ENCODE peak calls at places on chromosome 4, in eight cellular contexts. One of them, this sample, is unnamed.

GRCh38 chr4:41448935-41449334 is 89.0 kb upstream of the LIMCH1 start:
- DNase-seq in foreskin fibroblast: peak
- DNase-seq in CD4-positive, alpha-beta T cell: no peak
- DNase-seq in WTC11: no peak
- DNase-seq in astrocyte of the cerebellum: no peak
- DNase-seq in heart left ventricle: no peak
- DNase-seq in tibial artery: peak
- DNase-seq in stomach: no peak
- DNase-seq in this sample: no peak

GRCh38 chr4:153573881-153574807 is 108.0 kb downstream of the TMEM131L start:
- DNase-seq in WTC11: no peak
- DNase-seq in heart left ventricle: peak
- DNase-seq in CD4-positive, alpha-beta T cell: peak
- DNase-seq in tibial artery: peak
- DNase-seq in foreskin fibroblast: peak
- DNase-seq in astrocyte of the cerebellum: peak
- DNase-seq in stomach: peak
- DNase-seq in this sample: peak

GRCh38 chr4:184649971-184650855 is 675 bp downstream of the PRIMPOL start:
- DNase-seq in tibial artery: peak
- DNase-seq in stomach: no peak
- DNase-seq in CD4-positive, alpha-beta T cell: no peak
- DNase-seq in astrocyte of the cerebellum: no peak
- DNase-seq in foreskin fibroblast: peak
- DNase-seq in heart left ventricle: no peak
- DNase-seq in WTC11: no peak
- DNase-seq in this sample: no peak

GRCh38 chr4:67566335-67566734 is 7.8 kb downstream of the STAP1 start:
- DNase-seq in stomach: no peak
- DNase-seq in WTC11: no peak
- DNase-seq in CD4-positive, alpha-beta T cell: no peak
- DNase-seq in astrocyte of the cerebellum: no peak
- DNase-seq in foreskin fibroblast: no peak
- DNase-seq in heart left ventricle: no peak
- DNase-seq in tibial artery: no peak
- DNase-seq in this sample: no peak

GRCh38 chr4:9870165-9870564 is 88.7 kb downstream of the DRD5 start:
- DNase-seq in heart left ventricle: no peak
- DNase-seq in astrocyte of the cerebellum: no peak
- DNase-seq in stomach: no peak
- DNase-seq in foreskin fibroblast: no peak
- DNase-seq in CD4-positive, alpha-beta T cell: no peak
- DNase-seq in tibial artery: no peak
- DNase-seq in WTC11: no peak
- DNase-seq in this sample: no peak

GRCh38 chr4:109067509-109068205 is 234.8 kb downstream of the COL25A1 start:
- DNase-seq in heart left ventricle: no peak
- DNase-seq in WTC11: no peak
- DNase-seq in tibial artery: peak
- DNase-seq in stomach: no peak
- DNase-seq in CD4-positive, alpha-beta T cell: no peak
- DNase-seq in foreskin fibroblast: peak
- DNase-seq in astrocyte of the cerebellum: no peak
- DNase-seq in this sample: no peak

GRCh38 chr4:21554510-21554909 is 394.1 kb downstream of the KCNIP4 start:
- DNase-seq in CD4-positive, alpha-beta T cell: no peak
- DNase-seq in foreskin fibroblast: no peak
- DNase-seq in WTC11: no peak
- DNase-seq in astrocyte of the cerebellum: no peak
- DNase-seq in tibial artery: no peak
- DNase-seq in stomach: no peak
- DNase-seq in heart left ventricle: no peak
- DNase-seq in this sample: no peak

GRCh38 chr4:44351069-44351468 is 97.5 kb downstream of the KCTD8 start:
- DNase-seq in heart left ventricle: no peak
- DNase-seq in WTC11: no peak
- DNase-seq in CD4-positive, alpha-beta T cell: no peak
- DNase-seq in astrocyte of the cerebellum: no peak
- DNase-seq in stomach: no peak
- DNase-seq in foreskin fibroblast: no peak
- DNase-seq in tibial artery: no peak
- DNase-seq in this sample: no peak

GRCh38 chr4:68655764-68656444 is 14.5 kb downstream of the UGT2B15 start:
- DNase-seq in heart left ventricle: no peak
- DNase-seq in astrocyte of the cerebellum: no peak
- DNase-seq in foreskin fibroblast: no peak
- DNase-seq in tibial artery: no peak
- DNase-seq in stomach: no peak
- DNase-seq in WTC11: no peak
- DNase-seq in CD4-positive, alpha-beta T cell: no peak
- DNase-seq in this sample: no peak

GRCh38 chr4:143653031-143653430 is 47.4 kb downstream of the FREM3 start:
- DNase-seq in CD4-positive, alpha-beta T cell: no peak
- DNase-seq in astrocyte of the cerebellum: peak
- DNase-seq in stomach: no peak
- DNase-seq in WTC11: no peak
- DNase-seq in foreskin fibroblast: no peak
- DNase-seq in tibial artery: no peak
- DNase-seq in heart left ventricle: no peak
- DNase-seq in this sample: no peak

GRCh38 chr4:19776929-19777328 is 474.8 kb upstream of the SLIT2 start:
- DNase-seq in stomach: no peak
- DNase-seq in heart left ventricle: no peak
- DNase-seq in WTC11: no peak
- DNase-seq in tibial artery: no peak
- DNase-seq in CD4-positive, alpha-beta T cell: no peak
- DNase-seq in astrocyte of the cerebellum: no peak
- DNase-seq in foreskin fibroblast: no peak
- DNase-seq in this sample: no peak

GRCh38 chr4:52015366-52015765 is 4.8 kb downstream of the LRRC66 start:
- DNase-seq in foreskin fibroblast: no peak
- DNase-seq in WTC11: no peak
- DNase-seq in astrocyte of the cerebellum: no peak
- DNase-seq in tibial artery: no peak
- DNase-seq in heart left ventricle: no peak
- DNase-seq in CD4-positive, alpha-beta T cell: no peak
- DNase-seq in stomach: no peak
- DNase-seq in this sample: no peak

GRCh38 chr4:128571747-128572146 is 237.8 kb upstream of the JADE1 start:
- DNase-seq in astrocyte of the cerebellum: peak
- DNase-seq in WTC11: no peak
- DNase-seq in CD4-positive, alpha-beta T cell: no peak
- DNase-seq in foreskin fibroblast: peak
- DNase-seq in heart left ventricle: no peak
- DNase-seq in stomach: no peak
- DNase-seq in tibial artery: peak
- DNase-seq in this sample: no peak

GRCh38 chr4:159060161-159060560 is 42.7 kb upstream of the RAPGEF2 start:
- DNase-seq in CD4-positive, alpha-beta T cell: no peak
- DNase-seq in foreskin fibroblast: no peak
- DNase-seq in stomach: no peak
- DNase-seq in WTC11: no peak
- DNase-seq in tibial artery: no peak
- DNase-seq in heart left ventricle: no peak
- DNase-seq in astrocyte of the cerebellum: no peak
- DNase-seq in this sample: no peak

GRCh38 chr4:2256781-2257191 is 5.1 kb downstream of the MXD4 start:
- DNase-seq in foreskin fibroblast: no peak
- DNase-seq in astrocyte of the cerebellum: no peak
- DNase-seq in tibial artery: peak
- DNase-seq in stomach: peak
- DNase-seq in WTC11: no peak
- DNase-seq in CD4-positive, alpha-beta T cell: no peak
- DNase-seq in heart left ventricle: peak
- DNase-seq in this sample: no peak

GRCh38 chr4:55169352-55169959 is 44.1 kb upstream of the KDR start:
- DNase-seq in WTC11: peak
- DNase-seq in stomach: peak
- DNase-seq in tibial artery: no peak
- DNase-seq in heart left ventricle: no peak
- DNase-seq in CD4-positive, alpha-beta T cell: no peak
- DNase-seq in foreskin fibroblast: no peak
- DNase-seq in astrocyte of the cerebellum: no peak
- DNase-seq in this sample: no peak

GRCh38 chr4:14990484-14990883 is 11.8 kb upstream of the CPEB2 start:
- DNase-seq in foreskin fibroblast: no peak
- DNase-seq in CD4-positive, alpha-beta T cell: no peak
- DNase-seq in heart left ventricle: no peak
- DNase-seq in WTC11: no peak
- DNase-seq in tibial artery: no peak
- DNase-seq in stomach: no peak
- DNase-seq in astrocyte of the cerebellum: no peak
- DNase-seq in this sample: no peak

GRCh38 chr4:14985843-14986242 is 16.4 kb upstream of the CPEB2 start:
- DNase-seq in astrocyte of the cerebellum: no peak
- DNase-seq in stomach: no peak
- DNase-seq in WTC11: no peak
- DNase-seq in tibial artery: no peak
- DNase-seq in heart left ventricle: no peak
- DNase-seq in foreskin fibroblast: no peak
- DNase-seq in CD4-positive, alpha-beta T cell: no peak
- DNase-seq in this sample: no peak

GRCh38 chr4:14985161-14985560 is 17.1 kb upstream of the CPEB2 start:
- DNase-seq in stomach: no peak
- DNase-seq in WTC11: no peak
- DNase-seq in foreskin fibroblast: no peak
- DNase-seq in tibial artery: no peak
- DNase-seq in astrocyte of the cerebellum: no peak
- DNase-seq in heart left ventricle: no peak
- DNase-seq in CD4-positive, alpha-beta T cell: no peak
- DNase-seq in this sample: no peak

GRCh38 chr4:14984452-14984851 is 17.8 kb upstream of the CPEB2 start:
- DNase-seq in tibial artery: no peak
- DNase-seq in CD4-positive, alpha-beta T cell: no peak
- DNase-seq in stomach: no peak
- DNase-seq in WTC11: no peak
- DNase-seq in heart left ventricle: no peak
- DNase-seq in astrocyte of the cerebellum: no peak
- DNase-seq in foreskin fibroblast: no peak
- DNase-seq in this sample: no peak

GRCh38 chr4:14987054-14987453 is 15.2 kb upstream of the CPEB2 start:
- DNase-seq in astrocyte of the cerebellum: no peak
- DNase-seq in foreskin fibroblast: no peak
- DNase-seq in heart left ventricle: no peak
- DNase-seq in WTC11: no peak
- DNase-seq in tibial artery: no peak
- DNase-seq in CD4-positive, alpha-beta T cell: no peak
- DNase-seq in stomach: no peak
- DNase-seq in this sample: no peak
- TF ChIP-seq CTCF in astrocyte of the cerebellum: no peak
- TF ChIP-seq CTCF in foreskin fibroblast: no peak
- TF ChIP-seq CTCF in heart left ventricle: no peak
- TF ChIP-seq CTCF in WTC11: no peak
- TF ChIP-seq CTCF in tibial artery: no peak
- TF ChIP-seq CTCF in CD4-positive, alpha-beta T cell: no peak
- TF ChIP-seq CTCF in stomach: no peak
- TF ChIP-seq CTCF in this sample: no peak

GRCh38 chr4:169484485-169484884 is 127.9 kb downstream of the NEK1 start:
- DNase-seq in CD4-positive, alpha-beta T cell: no peak
- DNase-seq in WTC11: no peak
- DNase-seq in heart left ventricle: no peak
- DNase-seq in astrocyte of the cerebellum: peak
- DNase-seq in tibial artery: no peak
- DNase-seq in foreskin fibroblast: no peak
- DNase-seq in stomach: no peak
- DNase-seq in this sample: no peak
- TF ChIP-seq CTCF in CD4-positive, alpha-beta T cell: no peak
- TF ChIP-seq CTCF in WTC11: no peak
- TF ChIP-seq CTCF in heart left ventricle: no peak
- TF ChIP-seq CTCF in astrocyte of the cerebellum: peak
- TF ChIP-seq CTCF in tibial artery: no peak
- TF ChIP-seq CTCF in foreskin fibroblast: peak
- TF ChIP-seq CTCF in stomach: no peak
- TF ChIP-seq CTCF in this sample: no peak

GRCh38 chr4:4899202-4899925 is 39.9 kb downstream of the MSX1 start:
- DNase-seq in CD4-positive, alpha-beta T cell: no peak
- DNase-seq in heart left ventricle: no peak
- DNase-seq in foreskin fibroblast: no peak
- DNase-seq in tibial artery: no peak
- DNase-seq in WTC11: no peak
- DNase-seq in stomach: no peak
- DNase-seq in astrocyte of the cerebellum: no peak
- DNase-seq in this sample: no peak

GRCh38 chr4:4901877-4902276 is 42.4 kb downstream of the MSX1 start:
- DNase-seq in tibial artery: no peak
- DNase-seq in stomach: no peak
- DNase-seq in WTC11: peak
- DNase-seq in foreskin fibroblast: no peak
- DNase-seq in heart left ventricle: no peak
- DNase-seq in astrocyte of the cerebellum: no peak
- DNase-seq in CD4-positive, alpha-beta T cell: no peak
- DNase-seq in this sample: no peak
- TF ChIP-seq CTCF in tibial artery: no peak
- TF ChIP-seq CTCF in stomach: no peak
- TF ChIP-seq CTCF in WTC11: no peak
- TF ChIP-seq CTCF in foreskin fibroblast: peak
- TF ChIP-seq CTCF in heart left ventricle: no peak
- TF ChIP-seq CTCF in astrocyte of the cerebellum: no peak
- TF ChIP-seq CTCF in CD4-positive, alpha-beta T cell: peak
- TF ChIP-seq CTCF in this sample: no peak

DNA sequence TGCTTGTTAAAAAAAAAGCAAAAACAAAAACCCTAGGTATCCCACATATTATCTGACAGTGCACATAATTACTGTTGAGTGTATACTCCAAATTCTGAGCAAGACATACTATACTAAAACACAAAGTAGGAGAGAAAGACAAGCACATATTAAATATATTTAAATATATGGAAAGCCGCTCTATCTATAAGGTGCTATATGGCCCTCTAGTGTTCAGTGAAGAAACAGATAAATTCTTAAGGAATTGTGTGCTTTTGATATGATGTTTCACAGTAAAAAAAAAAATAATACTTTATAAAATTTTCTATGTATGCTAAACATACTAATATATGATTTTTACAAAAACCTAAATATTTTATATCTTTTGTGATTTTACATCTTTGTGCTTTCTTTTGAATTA is 137.8 kb downstream of the FBXW7 start:
- DNase-seq in stomach: no peak
- DNase-seq in foreskin fibroblast: no peak
- DNase-seq in CD4-positive, alpha-beta T cell: no peak
- DNase-seq in tibial artery: no peak
- DNase-seq in astrocyte of the cerebellum: no peak
- DNase-seq in WTC11: no peak
- DNase-seq in heart left ventricle: no peak
- DNase-seq in this sample: no peak
- TF ChIP-seq CTCF in stomach: no peak
- TF ChIP-seq CTCF in foreskin fibroblast: peak
- TF ChIP-seq CTCF in CD4-positive, alpha-beta T cell: peak
- TF ChIP-seq CTCF in tibial artery: no peak
- TF ChIP-seq CTCF in astrocyte of the cerebellum: no peak
- TF ChIP-seq CTCF in WTC11: no peak
- TF ChIP-seq CTCF in heart left ventricle: peak
- TF ChIP-seq CTCF in this sample: no peak

This sample was measured in GM13976.